ENCODE peak calls at places on chromosomes 13 and 19, in eight cellular contexts. One of them, this sample, is unnamed.

GRCh38 chr13:41915096-41915495 is 45.8 kb downstream of the VWA8 start:
- DNase-seq in stimulated activated CD4-positive, alpha-beta T cell treated with anti-CD3 and anti-CD28 coated beads, TNF-alpha, amount 100 ng/mL, for 1 hour: no peak
- DNase-seq in psoas muscle: no peak
- DNase-seq in ELR: peak; percentile 54
- DNase-seq in NCI-H510A treated with DMSO at 0.1 percent for 48 hours: no peak
- DNase-seq in endodermal cell: no peak
- DNase-seq in GM03348: no peak
- DNase-seq in central memory CD4-positive, alpha-beta T cell: no peak
- DNase-seq in this sample: no peak

GRCh38 chr19:35959040-35959967 is 23.1 kb downstream of the LRFN3 start:
- DNase-seq in stimulated activated CD4-positive, alpha-beta T cell treated with anti-CD3 and anti-CD28 coated beads, TNF-alpha, amount 100 ng/mL, for 1 hour: peak; percentile 77
- DNase-seq in central memory CD4-positive, alpha-beta T cell: peak; percentile 85
- DNase-seq in ELR: no peak
- DNase-seq in endodermal cell: peak; percentile 71
- DNase-seq in NCI-H510A treated with DMSO at 0.1 percent for 48 hours: no peak
- DNase-seq in GM03348: peak; percentile 64
- DNase-seq in psoas muscle: peak; percentile 61
- DNase-seq in this sample: no peak

GRCh38 chr19:35789195-35789977 is 14.0 kb downstream of the ARHGAP33 start:
- DNase-seq in GM03348: no peak
- DNase-seq in endodermal cell: peak; percentile 24
- DNase-seq in central memory CD4-positive, alpha-beta T cell: no peak
- DNase-seq in psoas muscle: no peak
- DNase-seq in ELR: no peak
- DNase-seq in stimulated activated CD4-positive, alpha-beta T cell treated with anti-CD3 and anti-CD28 coated beads, TNF-alpha, amount 100 ng/mL, for 1 hour: no peak
- DNase-seq in NCI-H510A treated with DMSO at 0.1 percent for 48 hours: no peak
- DNase-seq in this sample: no peak

GRCh38 chr13:76879211-76879875 is 6.9 kb downstream of the KCTD12 start:
- DNase-seq in NCI-H510A treated with DMSO at 0.1 percent for 48 hours: no peak
- DNase-seq in ELR: peak; percentile 85
- DNase-seq in central memory CD4-positive, alpha-beta T cell: peak; percentile 43
- DNase-seq in stimulated activated CD4-positive, alpha-beta T cell treated with anti-CD3 and anti-CD28 coated beads, TNF-alpha, amount 100 ng/mL, for 1 hour: peak; percentile 29
- DNase-seq in GM03348: peak; percentile 82
- DNase-seq in psoas muscle: peak; percentile 77
- DNase-seq in endodermal cell: no peak
- DNase-seq in this sample: peak; percentile 73

GRCh38 chr13:113598481-113598880 is 13.9 kb downstream of the TFDP1 start:
- DNase-seq in stimulated activated CD4-positive, alpha-beta T cell treated with anti-CD3 and anti-CD28 coated beads, TNF-alpha, amount 100 ng/mL, for 1 hour: no peak
- DNase-seq in GM03348: no peak
- DNase-seq in NCI-H510A treated with DMSO at 0.1 percent for 48 hours: no peak
- DNase-seq in ELR: no peak
- DNase-seq in central memory CD4-positive, alpha-beta T cell: no peak
- DNase-seq in endodermal cell: peak; percentile 17
- DNase-seq in psoas muscle: peak; percentile 26
- DNase-seq in this sample: no peak

GRCh38 chr19:58394821-58395219 is 636 bp upstream of the RNF225 start:
- DNase-seq in psoas muscle: no peak
- DNase-seq in NCI-H510A treated with DMSO at 0.1 percent for 48 hours: no peak
- DNase-seq in ELR: no peak
- DNase-seq in stimulated activated CD4-positive, alpha-beta T cell treated with anti-CD3 and anti-CD28 coated beads, TNF-alpha, amount 100 ng/mL, for 1 hour: no peak
- DNase-seq in endodermal cell: no peak
- DNase-seq in GM03348: no peak
- DNase-seq in central memory CD4-positive, alpha-beta T cell: no peak
- DNase-seq in this sample: no peak

GRCh38 chr19:1130801-1131717 is 27.3 kb downstream of the GPX4 start:
- DNase-seq in GM03348: peak; percentile 48
- DNase-seq in ELR: peak; percentile 31
- DNase-seq in NCI-H510A treated with DMSO at 0.1 percent for 48 hours: no peak
- DNase-seq in endodermal cell: no peak
- DNase-seq in stimulated activated CD4-positive, alpha-beta T cell treated with anti-CD3 and anti-CD28 coated beads, TNF-alpha, amount 100 ng/mL, for 1 hour: no peak
- DNase-seq in psoas muscle: no peak
- DNase-seq in central memory CD4-positive, alpha-beta T cell: peak; percentile 42
- DNase-seq in this sample: no peak

GRCh38 chr13:73351730-73352129 is 292.9 kb downstream of the KLF5 start:
- DNase-seq in central memory CD4-positive, alpha-beta T cell: no peak
- DNase-seq in GM03348: no peak
- DNase-seq in stimulated activated CD4-positive, alpha-beta T cell treated with anti-CD3 and anti-CD28 coated beads, TNF-alpha, amount 100 ng/mL, for 1 hour: no peak
- DNase-seq in NCI-H510A treated with DMSO at 0.1 percent for 48 hours: no peak
- DNase-seq in psoas muscle: no peak
- DNase-seq in endodermal cell: no peak
- DNase-seq in ELR: no peak
- DNase-seq in this sample: no peak

GRCh38 chr13:75489502-75490263 is 7.7 kb upstream of the TBC1D4 start:
- DNase-seq in NCI-H510A treated with DMSO at 0.1 percent for 48 hours: no peak
- DNase-seq in ELR: peak; percentile 77
- DNase-seq in stimulated activated CD4-positive, alpha-beta T cell treated with anti-CD3 and anti-CD28 coated beads, TNF-alpha, amount 100 ng/mL, for 1 hour: no peak
- DNase-seq in endodermal cell: no peak
- DNase-seq in psoas muscle: no peak
- DNase-seq in GM03348: peak; percentile 52
- DNase-seq in central memory CD4-positive, alpha-beta T cell: no peak
- DNase-seq in this sample: no peak

GRCh38 chr19:55173717-55174409 is 6.2 kb downstream of the SYT5 start:
- DNase-seq in endodermal cell: peak; percentile 97
- DNase-seq in stimulated activated CD4-positive, alpha-beta T cell treated with anti-CD3 and anti-CD28 coated beads, TNF-alpha, amount 100 ng/mL, for 1 hour: no peak
- DNase-seq in GM03348: peak; percentile 94
- DNase-seq in central memory CD4-positive, alpha-beta T cell: no peak
- DNase-seq in NCI-H510A treated with DMSO at 0.1 percent for 48 hours: no peak
- DNase-seq in ELR: peak; percentile 86
- DNase-seq in psoas muscle: no peak
- DNase-seq in this sample: no peak

GRCh38 chr19:7971553-7972520 is 28.4 kb upstream of the TIMM44 start:
- DNase-seq in stimulated activated CD4-positive, alpha-beta T cell treated with anti-CD3 and anti-CD28 coated beads, TNF-alpha, amount 100 ng/mL, for 1 hour: no peak
- DNase-seq in GM03348: no peak
- DNase-seq in NCI-H510A treated with DMSO at 0.1 percent for 48 hours: no peak
- DNase-seq in psoas muscle: no peak
- DNase-seq in ELR: no peak
- DNase-seq in central memory CD4-positive, alpha-beta T cell: no peak
- DNase-seq in endodermal cell: no peak
- DNase-seq in this sample: no peak